ENCODE peak calls at places on chromosomes 3 and 15, in eight cellular contexts. G is HCT116, A is OCI-LY7, Y is MM.1S, K is GM23248, J is hepatocyte, N is PC-3, I is GM23338. L is an unnamed sample.

GRCh38 chr15:101637038-101637437 is 15.1 kb downstream of the TM2D3 start:
- DNase-seq in N (no peak), A (no peak), I (no peak), G (no peak), Y (no peak), K (no peak), J (no peak), L (no peak)

GRCh38 chr3:51535146-51536019 is 3.1 kb upstream of the RAD54L2 start:
- DNase-seq in A (no peak), Y (no peak), N (no peak), I (no peak), J (no peak), G (no peak), K (no peak), L (no peak)

GRCh38 chr15:80596521-80596976 is 98.6 kb upstream of the ABHD17C start:
- DNase-seq in Y (no peak), K (no peak), N (peak; percentile 85), J (peak; percentile 72), I (no peak), A (no peak), G (peak; percentile 21), L (no peak)

GRCh38 chr3:24640330-24640877 is 145.8 kb upstream of the THRB start:
- DNase-seq in K (peak; percentile 65), N (peak; percentile 74), I (peak; percentile 51), Y (no peak), G (peak; percentile 27), J (peak; percentile 55), A (no peak), L (peak; percentile 38)

GRCh38 chr15:76199106-76200082 is 111.9 kb downstream of the ETFA start:
- DNase-seq in I (no peak), G (peak; percentile 39), K (peak; percentile 92), A (no peak), J (no peak), Y (no peak), N (no peak), L (no peak)

GRCh38 chr3:37326144-37326543 is 151.8 kb upstream of the LRRFIP2 start:
- DNase-seq in J (no peak), K (no peak), I (no peak), N (no peak), A (no peak), Y (no peak), G (no peak), L (no peak)

GRCh38 chr3:170997966-170998913 is 28.3 kb downstream of the SLC2A2 start:
- DNase-seq in N (no peak), I (no peak), A (no peak), Y (no peak), J (peak; percentile 17), K (peak; percentile 60), G (no peak), L (no peak)

GRCh38 chr3:20648294-20648693 is 462.3 kb upstream of the SGO1 start:
- DNase-seq in I (no peak), K (peak; percentile 90), Y (no peak), A (no peak), J (no peak), N (peak; percentile 59), G (no peak), L (no peak)

DNA sequence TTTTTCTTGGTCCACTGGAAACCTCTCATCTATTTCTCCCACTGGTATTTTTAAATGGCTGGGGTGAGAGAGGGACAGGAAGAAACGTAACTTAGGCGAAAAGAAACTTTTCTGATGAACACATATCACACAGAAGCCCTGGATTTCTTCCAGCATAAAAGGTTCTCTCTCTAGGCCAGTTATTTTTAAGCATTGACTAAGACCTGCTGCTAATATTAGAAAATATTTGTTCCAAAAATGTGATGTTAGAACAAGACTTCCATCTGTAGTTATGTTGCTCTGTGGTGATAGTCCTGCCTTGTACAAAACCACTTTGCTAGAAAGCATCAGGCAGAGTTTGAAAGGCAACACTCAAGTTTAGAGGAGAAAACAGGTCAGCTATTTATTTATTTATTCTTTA is 537.7 kb downstream of the MCTP2 start:
- DNase-seq in J (no peak), N (no peak), Y (no peak), I (no peak), A (no peak), K (no peak), G (no peak), L (no peak)
- TF ChIP-seq EZH2phosphoT487 in J (no peak), N (no peak), Y (no peak), I (no peak), A (no peak), K (no peak), G (no peak), L (no peak)

GRCh38 chr3:71051893-71052687 is 531.4 kb downstream of the FOXP1 start:
- DNase-seq in N (peak; percentile 78), K (peak; percentile 54), G (no peak), Y (no peak), I (no peak), J (no peak), A (no peak), L (no peak)

GRCh38 chr3:71054312-71054711 is 529.2 kb downstream of the FOXP1 start:
- DNase-seq in Y (no peak), N (no peak), G (no peak), K (no peak), I (no peak), A (no peak), J (no peak), L (no peak)

GRCh38 chr3:71052725-71053124 is 530.8 kb downstream of the FOXP1 start:
- DNase-seq in G (no peak), J (no peak), A (no peak), Y (no peak), I (no peak), N (no peak), K (peak; percentile 19), L (no peak)

GRCh38 chr3:71055602-71056001 is 527.9 kb downstream of the FOXP1 start:
- DNase-seq in J (no peak), K (peak; percentile 28), G (no peak), A (no peak), N (peak; percentile 90), Y (no peak), I (no peak), L (no peak)

DNA sequence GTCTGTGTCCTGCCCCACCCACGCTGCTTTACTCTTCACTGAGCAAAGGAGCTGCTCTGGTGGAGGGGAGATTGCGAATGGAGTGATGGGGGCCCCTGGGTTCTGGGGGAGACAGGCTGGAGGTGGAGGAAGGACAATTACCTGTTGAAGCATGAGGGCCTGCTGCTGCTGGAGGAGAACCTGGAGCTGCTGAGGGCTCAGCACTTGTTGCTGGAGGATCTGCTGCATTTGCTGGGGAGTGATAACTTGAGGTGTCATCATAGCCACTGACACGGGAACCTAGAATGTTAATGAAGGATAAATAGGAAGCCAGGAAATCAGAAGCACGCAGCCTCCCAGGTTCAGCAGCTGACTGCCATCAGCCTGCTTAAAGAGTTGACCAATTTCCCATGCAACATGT is 530.0 kb downstream of the FOXP1 start:
- DNase-seq in G (no peak), J (no peak), K (no peak), Y (no peak), I (no peak), A (no peak), N (no peak), L (no peak)
- H3K4me1 ChIP-seq in G (no peaks in the 10 kb centered on the region), J (peaks cover 50% of the 10 kb centered on the region), K (peaks cover 50% of the 10 kb centered on the region), Y (peaks cover 4% of the 10 kb centered on the region), I (peaks cover 99% of the 10 kb centered on the region), A (peaks cover 29% of the 10 kb centered on the region), N (peaks cover 84% of the 10 kb centered on the region), L (peaks cover 33% of the 10 kb centered on the region)

DNA sequence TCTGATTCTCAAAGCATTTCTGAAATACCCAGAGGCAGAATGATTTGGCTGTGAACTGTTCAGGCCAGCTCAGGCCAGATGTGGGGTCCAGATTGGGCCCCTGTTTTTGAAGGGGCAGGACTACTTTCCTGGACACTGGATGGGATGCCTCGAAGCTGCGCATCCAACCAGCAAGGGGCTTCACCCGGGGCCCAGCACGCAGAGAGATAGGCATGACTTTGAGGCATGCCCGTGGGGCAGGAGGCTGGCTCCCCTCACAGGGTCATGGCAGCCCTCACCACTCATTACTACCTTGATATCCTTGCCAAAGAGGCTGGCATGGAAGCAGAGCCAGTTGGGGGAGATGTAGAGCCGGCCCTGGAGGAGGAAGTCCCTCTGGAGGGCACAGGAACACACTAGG is 30.1 kb downstream of the GRAMD2A start:
- DNase-seq in I (no peak), A (no peak), K (no peak), N (no peak), J (no peak), G (no peak), Y (no peak), L (no peak)
- H3K4me2 ChIP-seq in I (no peak overlapping the region), A (no peak overlapping the region), K (no peak overlapping the region), N (no peak overlapping the region), J (peak overlapping the region; percentile 50), G (no peak overlapping the region), Y (no peak overlapping the region), L (no peak overlapping the region)

GRCh38 chr15:97960364-97961066 is at the start of gene ARRDC4:
- DNase-seq in G (peak; percentile 99), Y (peak; percentile 100), N (peak; percentile 97), K (peak; percentile 100), J (peak; percentile 99), A (no peak), I (peak; percentile 99), L (peak; percentile 99)
- TF ChIP-seq EZH2phosphoT487 in G (no peak), Y (no peak), N (no peak), K (no peak), J (no peak), A (no peak), I (no peak), L (no peak)

GRCh38 chr3:39387411-39387975 is 4.3 kb downstream of the SLC25A38 start:
- DNase-seq in Y (no peak), I (no peak), N (no peak), G (no peak), J (no peak), A (no peak), K (no peak), L (no peak)
- H3K4me1 ChIP-seq in Y (peaks cover 42% of the 10 kb centered on the region), I (peaks cover 24% of the 10 kb centered on the region), N (peaks cover 20% of the 10 kb centered on the region), G (peaks cover 20% of the 10 kb centered on the region), J (peaks cover 30% of the 10 kb centered on the region), A (peaks cover 62% of the 10 kb centered on the region), K (peaks cover 14% of the 10 kb centered on the region), L (no peaks in the 10 kb centered on the region)

GRCh38 chr3:69008980-69009379 is 4.5 kb downstream of the EOGT start:
- DNase-seq in N (no peak), A (no peak), K (peak; percentile 50), G (no peak), J (no peak), Y (no peak), I (peak; percentile 60), L (peak; percentile 29)

GRCh38 chr3:69004183-69004582 is 9.3 kb downstream of the EOGT start:
- DNase-seq in G (no peak), I (no peak), A (no peak), K (no peak), N (no peak), J (no peak), Y (no peak), L (no peak)

GRCh38 chr3:69009559-69010410 is 3.7 kb downstream of the EOGT start:
- DNase-seq in K (peak; percentile 98), J (peak; percentile 27), Y (no peak), I (peak; percentile 92), N (no peak), A (no peak), G (no peak), L (peak; percentile 51)

GRCh38 chr3:69006083-69006482 is 7.4 kb downstream of the EOGT start:
- DNase-seq in J (no peak), G (no peak), I (no peak), A (no peak), Y (no peak), K (no peak), N (no peak), L (no peak)

GRCh38 chr3:69005071-69005816 is 8.2 kb downstream of the EOGT start:
- DNase-seq in J (no peak), A (no peak), I (no peak), K (peak; percentile 22), N (no peak), G (no peak), Y (no peak), L (no peak)
- H3K4me2 ChIP-seq in J (no peak overlapping the region), A (no peak overlapping the region), I (no peak overlapping the region), K (no peak overlapping the region), N (no peak overlapping the region), G (no peak overlapping the region), Y (no peak overlapping the region), L (no peak overlapping the region)

L was measured in neural progenitor cell.